ENCODE peak calls at places on chromosomes 12 and 14, in four cellular contexts. G, Q, E and O are unnamed samples.

GRCh38 chr12:19437996-19438395 is 1.3 kb upstream of the AEBP2 start:
- DNase-seq in G (no peak), Q (no peak), E (no peak), O (no peak)

GRCh38 chr12:3123729-3124128 is 46.5 kb downstream of the TSPAN9 start:
- DNase-seq in G (no peak), Q (no peak), E (no peak), O (no peak)

GRCh38 chr12:19482551-19483109 is 43.3 kb downstream of the AEBP2 start:
- DNase-seq in G (peak; percentile 25), Q (no peak), E (no peak), O (peak; percentile 53)

GRCh38 chr12:107929436-107929835 is 154.9 kb downstream of the ASCL4 start:
- DNase-seq in G (peak; percentile 32), Q (no peak), E (no peak), O (no peak)

GRCh38 chr12:76623929-76624328 is 64.4 kb upstream of the OSBPL8 start:
- DNase-seq in G (no peak), Q (no peak), E (no peak), O (no peak)

GRCh38 chr12:89858718-89859117 is 150.1 kb upstream of the ATP2B1 start:
- DNase-seq in G (no peak), Q (no peak), E (no peak), O (no peak)

GRCh38 chr14:105314287-105315185 is at the start of gene PACS2:
- DNase-seq in G (peak; percentile 97), Q (peak; percentile 72), E (peak; percentile 79), O (peak; percentile 98)

GRCh38 chr14:100285021-100285912 is 21.0 kb downstream of the SLC25A29 start:
- DNase-seq in G (peak; percentile 88), Q (peak; percentile 72), E (peak; percentile 50), O (peak; percentile 96)

GRCh38 chr12:118360785-118361404 is 11.8 kb downstream of the TAOK3 start:
- DNase-seq in G (no peak), Q (no peak), E (no peak), O (no peak)

GRCh38 chr12:96120359-96121100 is 73.6 kb upstream of the ELK3 start:
- DNase-seq in G (no peak), Q (no peak), E (no peak), O (peak; percentile 69)

GRCh38 chr12:53090559-53090958 is 6.9 kb upstream of the IGFBP6 start:
- DNase-seq in G (no peak), Q (no peak), E (no peak), O (no peak)

GRCh38 chr14:90382491-90383125 is 14.2 kb upstream of the CALM1 start:
- DNase-seq in G (peak; percentile 88), Q (peak; percentile 74), E (peak; percentile 39), O (no peak)

GRCh38 chr12:132660047-132660446 is 27.1 kb downstream of the POLE start:
- DNase-seq in G (no peak), Q (no peak), E (no peak), O (no peak)

GRCh38 chr14:66508846-66509621 is 1.1 kb downstream of the GPHN start:
- DNase-seq in G (peak; percentile 57), Q (peak; percentile 38), E (peak; percentile 47), O (peak; percentile 73)

GRCh38 chr14:80576401-80576800 is 365.1 kb upstream of the DIO2 start:
- DNase-seq in G (no peak), Q (no peak), E (no peak), O (no peak)

GRCh38 chr12:31325877-31326631 is at the start of gene SINHCAF:
- DNase-seq in G (peak; percentile 100), Q (peak; percentile 100), E (peak; percentile 100), O (peak; percentile 94)

GRCh38 chr12:30286345-30286926 is 409.2 kb downstream of the IPO8 start:
- DNase-seq in G (peak; percentile 49), Q (no peak), E (peak; percentile 46), O (no peak)

GRCh38 chr12:32918890-32919791 is 22.6 kb upstream of the PKP2 start:
- DNase-seq in G (peak; percentile 70), Q (peak; percentile 30), E (peak; percentile 61), O (peak; percentile 26)

GRCh38 chr12:5996459-5996858 is 51.4 kb upstream of the ANO2 start:
- DNase-seq in G (no peak), Q (no peak), E (no peak), O (no peak)

GRCh38 chr14:37658174-37658573 is 62.7 kb downstream of the TTC6 start:
- DNase-seq in G (no peak), Q (no peak), E (no peak), O (no peak)

GRCh38 chr12:131764738-131765137 is 53.8 kb downstream of the SFSWAP start:
- DNase-seq in G (no peak), Q (no peak), E (no peak), O (no peak)

GRCh38 chr14:89578048-89578619 is 161.1 kb upstream of the FOXN3 start:
- DNase-seq in G (no peak), Q (no peak), E (no peak), O (no peak)

GRCh38 chr14:99872786-99873440 is 79.7 kb downstream of the EML1 start:
- DNase-seq in G (no peak), Q (no peak), E (no peak), O (no peak)

GRCh38 chr12:87363497-87364084 is 665.6 kb downstream of the C12orf50 start:
- DNase-seq in G (no peak), Q (no peak), E (no peak), O (no peak)

GRCh38 chr14:104813286-104813685 is 12.4 kb downstream of the ZBTB42 start:
- DNase-seq in G (no peak), Q (no peak), E (no peak), O (no peak)

GRCh38 chr14:53758141-53758540 is 198.5 kb downstream of the BMP4 start:
- DNase-seq in G (no peak), Q (no peak), E (no peak), O (no peak)

GRCh38 chr12:51086933-51087332 is 3.5 kb upstream of the CSRNP2 start:
- DNase-seq in G (no peak), Q (no peak), E (no peak), O (no peak)

GRCh38 chr12:51085757-51086156 is 2.4 kb upstream of the CSRNP2 start:
- DNase-seq in G (no peak), Q (no peak), E (no peak), O (no peak)

GRCh38 chr12:51080136-51080535 is 3.3 kb downstream of the CSRNP2 start:
- DNase-seq in G (no peak), Q (no peak), E (no peak), O (no peak)

GRCh38 chr12:51082561-51083139 is 746 bp downstream of the CSRNP2 start:
- DNase-seq in G (no peak), Q (peak; percentile 10), E (no peak), O (no peak)

DNA sequence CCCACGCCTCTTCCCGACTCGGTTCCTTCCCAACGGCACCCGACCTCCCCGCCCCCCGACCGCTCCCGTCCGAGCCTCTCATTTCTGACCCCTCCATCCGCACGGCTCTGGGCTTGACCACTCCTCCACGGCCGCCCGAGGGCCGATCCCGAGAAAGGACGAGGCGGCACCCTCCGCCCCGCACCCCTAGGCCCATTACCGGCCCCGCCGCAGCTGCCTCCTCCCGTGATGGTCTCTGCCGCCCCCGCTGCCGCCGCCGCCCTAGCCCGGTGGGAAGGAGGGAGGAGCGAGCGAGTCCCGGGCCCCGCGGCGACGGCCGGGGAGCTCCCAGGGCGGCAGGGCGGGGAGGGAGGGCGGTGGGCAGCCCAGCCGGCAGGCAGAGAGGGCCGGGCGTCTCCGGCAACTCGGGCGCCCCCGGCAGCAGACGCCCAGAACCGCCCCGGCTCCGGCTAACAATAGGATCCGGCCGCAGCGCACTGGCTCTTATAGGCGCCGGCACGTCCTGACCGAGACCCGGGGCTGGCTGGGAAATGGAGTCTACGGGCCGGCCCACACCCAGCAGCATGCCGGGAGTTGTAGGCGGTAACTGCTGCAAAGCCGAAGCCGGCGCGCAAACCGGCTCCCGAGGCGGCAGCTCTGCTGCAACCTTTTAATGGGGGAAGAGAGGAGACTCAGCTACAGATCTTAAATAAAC is at the start of gene CSRNP2:
- DNase-seq in G (peak; percentile 97), Q (peak; percentile 96), E (peak; percentile 97), O (peak; percentile 99)
- TF ChIP-seq CTCF in G (no peak), Q (no peak), E (no peak), O (no peak)

GRCh38 chr12:105279460-105280056 is 43.6 kb upstream of the APPL2 start:
- DNase-seq in G (peak; percentile 30), Q (no peak), E (peak; percentile 50), O (peak; percentile 31)

GRCh38 chr12:105281694-105282049 is 45.7 kb upstream of the APPL2 start:
- DNase-seq in G (peak; percentile 31), Q (no peak), E (no peak), O (no peak)

GRCh38 chr12:105275997-105276760 is 40.2 kb upstream of the APPL2 start:
- DNase-seq in G (no peak), Q (no peak), E (no peak), O (no peak)

GRCh38 chr12:105280966-105281693 is 45.2 kb upstream of the APPL2 start:
- DNase-seq in G (no peak), Q (no peak), E (no peak), O (no peak)

DNA sequence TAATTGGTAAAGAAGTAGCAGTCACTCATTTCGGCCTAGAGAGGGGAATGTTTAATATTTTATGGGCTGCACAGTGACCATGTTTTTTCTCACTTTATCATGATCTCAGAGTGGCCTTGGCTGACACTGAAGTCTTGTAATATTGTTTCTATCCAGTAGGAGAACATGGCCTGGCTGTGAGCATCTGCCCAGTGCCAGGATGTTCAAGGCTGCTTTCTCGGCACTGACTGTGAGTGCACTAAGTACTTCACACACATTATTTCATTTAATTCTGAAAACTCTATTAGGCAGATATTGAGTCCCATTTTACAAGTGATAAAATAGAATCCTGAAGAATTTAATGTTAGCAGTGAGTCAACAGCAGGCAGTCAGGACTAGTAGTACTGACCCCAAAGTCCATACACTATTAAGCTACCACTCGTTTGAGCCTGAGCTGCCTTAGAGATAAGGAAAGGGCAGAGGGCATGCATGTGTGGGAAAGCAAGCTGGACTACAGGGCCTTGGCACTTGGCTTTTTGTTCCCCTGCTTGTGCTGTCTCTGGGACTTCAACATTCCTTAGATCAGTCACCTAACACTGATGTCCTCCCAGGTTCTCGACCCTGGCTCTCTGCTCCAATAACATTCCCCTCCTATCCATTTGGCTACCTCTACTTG is 42.2 kb upstream of the APPL2 start:
- DNase-seq in G (peak; percentile 42), Q (no peak), E (no peak), O (no peak)
- TF ChIP-seq CTCF in G (no peak), Q (no peak), E (peak; percentile 6), O (no peak)

GRCh38 chr12:110550981-110551380 is 32.1 kb downstream of the PPTC7 start:
- DNase-seq in G (no peak), Q (no peak), E (no peak), O (no peak)

GRCh38 chr12:110555509-110556406 is 27.4 kb downstream of the PPTC7 start:
- DNase-seq in G (no peak), Q (no peak), E (no peak), O (no peak)

GRCh38 chr12:110557300-110557699 is 25.8 kb downstream of the PPTC7 start:
- DNase-seq in G (no peak), Q (no peak), E (no peak), O (no peak)

GRCh38 chr12:110556705-110557104 is 26.4 kb downstream of the PPTC7 start:
- DNase-seq in G (no peak), Q (no peak), E (no peak), O (no peak)

GRCh38 chr12:110554184-110554583 is 28.9 kb downstream of the PPTC7 start:
- DNase-seq in G (no peak), Q (no peak), E (no peak), O (no peak)
- TF ChIP-seq CTCF in G (no peak), Q (no peak), E (no peak), O (no peak)

DNA sequence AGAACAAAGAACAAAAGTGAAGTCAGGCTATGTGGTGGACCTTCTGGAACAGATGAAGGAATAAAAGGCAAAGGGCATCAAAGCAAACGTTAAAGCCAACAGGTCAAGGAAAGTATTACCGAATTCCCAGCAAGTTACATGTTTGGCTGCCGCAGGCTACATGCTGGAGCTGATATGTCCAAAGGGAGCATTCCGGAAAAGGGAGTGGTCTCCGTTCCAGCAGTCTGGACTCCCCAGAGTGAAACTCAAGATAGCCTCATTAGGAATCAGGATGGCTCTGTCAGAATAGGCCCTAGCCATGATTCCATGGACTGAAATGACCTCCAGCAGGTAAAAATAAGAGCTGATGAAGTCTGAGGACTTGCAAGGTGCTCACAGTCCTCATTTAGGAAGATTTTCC is 379.8 kb upstream of the PRICKLE1 start:
- DNase-seq in G (no peak), Q (no peak), E (no peak), O (no peak)
- TF ChIP-seq CTCF in G (no peak), Q (no peak), E (no peak), O (no peak)